ENCODE peak calls at places on chromosomes 13 and 19, in five cellular contexts. A is tibial nerve, Y is cardiac fibroblast, H is neural crest cell, B is Peyer's patch. S is an unnamed sample.

GRCh38 chr19:57406516-57407123 is 4.3 kb upstream of the ZNF17 start:
- DNase-seq in B (peak; percentile 70), Y (peak; percentile 63), A (no peak), H (peak; percentile 70), S (peak; percentile 32)

GRCh38 chr13:102863590-102863989 is 17.8 kb downstream of the ERCC5 start:
- DNase-seq in H (no peak), A (no peak), Y (no peak), B (no peak), S (no peak)

GRCh38 chr13:41053384-41053826 is 7.9 kb upstream of the WBP4 start:
- DNase-seq in H (no peak), B (no peak), Y (peak; percentile 85), A (peak; percentile 49), S (no peak)

GRCh38 chr19:16014923-16015804 is 61.1 kb upstream of the TPM4 start:
- DNase-seq in B (no peak), H (no peak), A (no peak), Y (no peak), S (no peak)

GRCh38 chr13:110915874-110916670 is 1.2 kb upstream of the ANKRD10 start:
- DNase-seq in H (no peak), B (no peak), A (no peak), Y (peak; percentile 79), S (no peak)

GRCh38 chr13:79392882-79393563 is 13.0 kb downstream of the RBM26 start:
- DNase-seq in A (no peak), H (no peak), Y (peak; percentile 55), B (no peak), S (no peak)

GRCh38 chr13:61358599-61358998 is 57.0 kb downstream of the PCDH20 start:
- DNase-seq in A (no peak), B (no peak), Y (no peak), H (no peak), S (no peak)

GRCh38 chr19:8269724-8270123 is 38.4 kb downstream of the CD320 start:
- DNase-seq in H (peak; percentile 0), A (no peak), B (peak; percentile 15), Y (no peak), S (no peak)

GRCh38 chr13:109235901-109236300 is 550.5 kb downstream of the IRS2 start:
- DNase-seq in A (no peak), Y (no peak), H (no peak), B (no peak), S (no peak)

GRCh38 chr13:29567411-29567810 is 28.1 kb downstream of the SLC7A1 start:
- DNase-seq in B (no peak), H (no peak), Y (no peak), A (no peak), S (no peak)

GRCh38 chr13:75175575-75175974 is 306.4 kb downstream of the TBC1D4 start:
- DNase-seq in A (no peak), B (no peak), Y (peak; percentile 36), H (no peak), S (no peak)

GRCh38 chr13:79936368-79937136 is 404.4 kb downstream of the SPRY2 start:
- DNase-seq in Y (peak; percentile 100), A (peak; percentile 25), H (no peak), B (no peak), S (peak; percentile 23)

GRCh38 chr13:80553041-80553440 is 212.1 kb upstream of the SPRY2 start:
- DNase-seq in H (no peak), A (no peak), B (no peak), Y (no peak), S (no peak)

DNA sequence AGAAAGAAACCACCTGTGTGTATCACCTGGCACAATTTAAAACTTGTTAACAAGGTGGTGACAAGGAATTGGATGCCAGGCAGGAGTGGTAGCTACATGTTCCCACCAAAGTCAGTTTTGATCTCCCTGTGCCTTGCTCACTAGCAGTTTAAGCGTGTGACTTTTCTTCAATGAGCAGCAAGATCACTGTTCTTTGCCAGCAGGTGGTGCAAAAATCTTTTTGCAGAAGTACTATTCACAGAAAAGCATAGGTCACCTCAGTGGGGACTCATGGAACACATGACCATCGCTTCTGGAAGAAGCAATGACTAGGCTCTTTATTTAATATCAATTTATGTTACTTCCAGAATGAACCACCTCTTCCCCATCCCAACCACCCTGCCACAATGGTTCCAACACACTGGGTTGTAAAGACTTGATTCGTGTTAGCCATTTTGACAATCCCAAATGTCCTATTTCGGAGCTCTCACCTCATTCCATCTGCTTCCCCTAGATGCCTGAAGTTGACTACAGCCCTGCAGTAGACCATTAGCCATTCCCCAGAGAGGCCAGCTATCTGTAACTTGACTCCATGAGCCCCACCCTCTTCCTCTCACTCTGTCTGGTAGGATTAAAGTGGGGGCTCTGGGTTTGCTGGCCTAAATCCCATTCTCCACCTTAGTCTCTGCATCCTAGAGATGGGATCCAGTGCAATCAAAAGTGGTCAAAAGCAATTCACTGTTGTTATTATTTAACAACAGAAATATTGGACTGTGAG is 59.1 kb upstream of the TNFRSF19 start:
- DNase-seq in H (no peak), A (no peak), Y (peak; percentile 67), B (no peak), S (no peak)
- TF ChIP-seq CTCF in H (peak; percentile 33), A (no peak), Y (peak; percentile 16), B (peak; percentile 4), S (no peak)

DNA sequence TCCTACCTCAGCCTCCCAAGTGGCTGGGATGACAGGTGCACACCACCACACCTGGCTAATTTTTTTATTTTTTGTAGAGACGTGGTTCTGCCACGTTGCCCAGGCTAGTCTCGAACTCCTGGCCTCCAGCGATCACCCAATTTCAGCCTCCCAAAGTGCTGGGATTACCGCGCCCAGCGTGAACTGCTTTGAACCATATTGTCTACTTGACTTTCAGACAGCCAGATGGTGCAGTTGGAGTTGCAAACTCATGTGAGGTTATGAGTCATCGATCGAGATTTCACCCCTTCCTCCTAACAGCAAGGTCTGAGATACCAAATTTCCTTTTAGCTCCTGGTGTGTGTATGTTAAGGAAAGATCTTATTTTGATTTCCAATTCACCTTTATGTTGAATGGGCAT is 2.7 kb downstream of the SLC27A1 start:
- DNase-seq in A (no peak), Y (peak; percentile 76), B (no peak), H (no peak), S (peak; percentile 54)
- TF ChIP-seq CTCF in A (no peak), Y (no peak), B (no peak), H (no peak), S (no peak)

GRCh38 chr19:3762501-3763459 is at the start of gene MRPL54:
- DNase-seq in H (peak; percentile 99), A (peak; percentile 96), Y (peak; percentile 100), B (peak; percentile 97), S (peak; percentile 95)
- TF ChIP-seq CTCF in H (no peak), A (peak; percentile 16), Y (no peak), B (no peak), S (no peak)

GRCh38 chr19:48637948-48638830 is 1.0 kb upstream of the DBP start:
- DNase-seq in B (peak; percentile 78), Y (peak; percentile 93), A (peak; percentile 81), H (peak; percentile 59), S (peak; percentile 64)
- TF ChIP-seq CTCF in B (no peak), Y (no peak), A (peak; percentile 8), H (no peak), S (no peak)

GRCh38 chr19:48477067-48477685 is 8.0 kb downstream of the CYTH2 start:
- DNase-seq in H (no peak), Y (no peak), A (no peak), B (no peak), S (no peak)
- TF ChIP-seq CTCF in H (no peak), Y (no peak), A (no peak), B (no peak), S (no peak)

GRCh38 chr13:113245858-113246791 is 36.7 kb downstream of the CUL4A start:
- DNase-seq in B (no peak), H (no peak), A (no peak), Y (peak; percentile 11), S (no peak)
- TF ChIP-seq CTCF in B (no peak), H (peak; percentile 52), A (no peak), Y (peak; percentile 41), S (no peak)

DNA sequence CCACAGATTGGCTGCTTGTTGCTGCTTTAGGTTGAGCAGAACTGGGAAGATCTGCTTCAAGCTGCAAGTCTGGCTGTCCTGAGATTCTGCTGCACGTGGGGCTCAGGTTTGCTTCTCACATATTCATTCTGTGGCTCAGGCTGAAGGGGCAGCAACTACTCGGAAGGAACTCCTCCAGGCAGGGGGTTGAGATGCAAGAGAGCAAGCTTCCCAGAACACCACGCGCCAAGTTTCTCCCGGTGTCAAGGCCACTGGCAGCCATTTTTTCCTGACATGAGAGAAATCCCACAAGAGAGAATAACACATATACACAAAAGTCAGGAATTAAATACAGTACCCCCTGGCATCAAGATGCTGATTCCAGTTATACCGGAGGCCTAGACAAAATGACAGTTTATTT is 887.6 kb upstream of the SLC10A2 start:
- DNase-seq in A (no peak), B (no peak), H (no peak), Y (no peak), S (no peak)
- TF ChIP-seq CTCF in A (no peak), B (no peak), H (no peak), Y (no peak), S (no peak)

GRCh38 chr19:41998246-41999020 is 4.4 kb upstream of the ATP1A3 start:
- DNase-seq in B (no peak), H (peak; percentile 72), A (no peak), Y (peak; percentile 47), S (peak; percentile 74)
- TF ChIP-seq CTCF in B (peak; percentile 38), H (peak; percentile 71), A (no peak), Y (peak; percentile 79), S (peak; percentile 82)

GRCh38 chr19:1774999-1775772 is 21.9 kb downstream of the ONECUT3 start:
- DNase-seq in H (no peak), A (no peak), Y (peak; percentile 33), B (no peak), S (no peak)
- TF ChIP-seq CTCF in H (peak; percentile 63), A (peak; percentile 14), Y (peak; percentile 49), B (peak; percentile 42), S (peak; percentile 67)

DNA sequence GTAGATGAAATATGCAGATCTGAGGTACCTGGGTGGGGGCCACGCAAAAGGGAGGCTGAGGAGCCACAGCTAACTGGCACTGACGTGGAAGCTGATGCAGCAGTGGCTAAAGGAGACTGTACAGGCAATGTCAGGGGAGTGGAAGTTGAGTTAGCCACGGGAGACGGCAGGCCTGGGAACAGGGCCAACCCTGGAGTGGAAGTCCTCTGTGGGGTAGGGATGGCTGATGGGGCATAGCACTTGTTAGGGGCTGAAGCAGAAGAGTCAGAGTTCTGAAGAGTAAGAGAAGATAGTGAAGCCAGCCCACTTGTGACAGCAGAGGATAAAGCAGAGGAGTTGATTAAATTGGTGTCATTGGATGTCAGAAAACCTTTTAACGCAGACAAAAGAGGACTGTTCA is 22.8 kb upstream of the STOML3 start:
- DNase-seq in Y (no peak), B (no peak), H (no peak), A (no peak), S (no peak)
- TF ChIP-seq CTCF in Y (no peak), B (no peak), H (no peak), A (no peak), S (no peak)